ENCODE peak calls at places on chromosomes 5 and 9, in four cellular contexts. E, W, S and O are unnamed samples.
A peak's percentile ranks its signal among the peaks of the same experiment; 100 is the strongest.

GRCh38 chr9:93948456-93949072 is 6.6 kb downstream of the BARX1 start:
- DNase-seq in E (no peak), W (no peak), S (no peak), O (no peak)

GRCh38 chr9:85536514-85536913 is 205.2 kb downstream of the AGTPBP1 start:
- DNase-seq in E (no peak), W (no peak), S (no peak), O (no peak)

GRCh38 chr9:96448546-96449170 is 1.3 kb upstream of the HABP4 start:
- DNase-seq in E (no peak), W (no peak), S (no peak), O (no peak)

GRCh38 chr5:127492854-127493738 is 24.3 kb upstream of the PRRC1 start:
- DNase-seq in E (peak; percentile 6), W (peak; percentile 37), S (no peak), O (peak; percentile 26)

GRCh38 chr9:123622696-123623095 is 266.7 kb downstream of the CRB2 start:
- DNase-seq in E (no peak), W (no peak), S (no peak), O (no peak)

GRCh38 chr5:30343707-30344106 is 849.8 kb upstream of the CDH6 start:
- DNase-seq in E (no peak), W (no peak), S (no peak), O (no peak)

GRCh38 chr9:109331353-109331752 is 10.5 kb upstream of the EPB41L4B start:
- DNase-seq in E (no peak), W (peak; percentile 94), S (no peak), O (no peak)

GRCh38 chr5:132030610-132031009 is 19.2 kb upstream of the ACSL6 start:
- DNase-seq in E (no peak), W (no peak), S (no peak), O (no peak)

GRCh38 chr9:8888592-8888991 is 1089.0 kb upstream of the DMAC1 start:
- DNase-seq in E (no peak), W (no peak), S (no peak), O (no peak)

GRCh38 chr5:33807771-33808170 is 84.0 kb downstream of the ADAMTS12 start:
- DNase-seq in E (no peak), W (no peak), S (no peak), O (no peak)

GRCh38 chr5:132820162-132820754 is 7.2 kb downstream of the SOWAHA start:
- DNase-seq in E (peak; percentile 78), W (peak; percentile 72), S (peak; percentile 98), O (peak; percentile 53)

GRCh38 chr5:117680421-117680820 is 1105.8 kb upstream of the SEMA6A start:
- DNase-seq in E (no peak), W (no peak), S (no peak), O (no peak)

GRCh38 chr9:68500457-68501158 is 40.1 kb downstream of the TMEM252 start:
- DNase-seq in E (no peak), W (peak; percentile 48), S (no peak), O (peak; percentile 56)

GRCh38 chr5:149528661-149529060 is 22.6 kb downstream of the CSNK1A1 start:
- DNase-seq in E (no peak), W (no peak), S (no peak), O (no peak)

GRCh38 chr5:74543162-74543995 is 97.1 kb downstream of the ENC1 start:
- DNase-seq in E (peak; percentile 82), W (peak; percentile 97), S (no peak), O (peak; percentile 82)

GRCh38 chr5:143306040-143306439 is 97.4 kb downstream of the NR3C1 start:
- DNase-seq in E (no peak), W (no peak), S (no peak), O (no peak)

GRCh38 chr9:85182381-85182780 is 512.9 kb downstream of the NTRK2 start:
- DNase-seq in E (no peak), W (no peak), S (no peak), O (no peak)

GRCh38 chr9:134136117-134136996 is 475 bp downstream of the WDR5 start:
- DNase-seq in E (no peak), W (no peak), S (no peak), O (no peak)

GRCh38 chr5:36162810-36163486 is 11.0 kb downstream of the SKP2 start:
- DNase-seq in E (no peak), W (no peak), S (no peak), O (no peak)

GRCh38 chr5:65163698-65164097 is 318.0 kb downstream of the ADAMTS6 start:
- DNase-seq in E (peak; percentile 77), W (no peak), S (no peak), O (no peak)

GRCh38 chr9:123997665-123998277 is 13.8 kb upstream of the LHX2 start:
- DNase-seq in E (no peak), W (no peak), S (peak; percentile 16), O (no peak)

GRCh38 chr5:1913578-1913977 is 30.9 kb upstream of the IRX4 start:
- DNase-seq in E (no peak), W (no peak), S (no peak), O (no peak)

GRCh38 chr9:136760424-136760823 is 2.4 kb upstream of the LCN8 start:
- DNase-seq in E (no peak), W (no peak), S (no peak), O (no peak)

GRCh38 chr9:97046228-97046627 is 7.3 kb upstream of the CTSV start:
- DNase-seq in E (no peak), W (peak; percentile 99), S (no peak), O (peak; percentile 39)

GRCh38 chr9:123927625-123928308 is 2.2 kb downstream of the DENND1A start:
- DNase-seq in E (peak; percentile 37), W (peak; percentile 87), S (no peak), O (no peak)

GRCh38 chr5:4862500-4862899 is 277.6 kb upstream of the ADAMTS16 start:
- DNase-seq in E (peak; percentile 12), W (peak; percentile 57), S (no peak), O (no peak)

GRCh38 chr5:112636288-112636731 is 101.4 kb upstream of the APC start:
- DNase-seq in E (no peak), W (peak; percentile 67), S (no peak), O (peak; percentile 75)

GRCh38 chr5:65832603-65833228 is 93.7 kb upstream of the ERBIN start:
- DNase-seq in E (no peak), W (no peak), S (no peak), O (no peak)

GRCh38 chr9:124815601-124816000 is 37.7 kb upstream of the WDR38 start:
- DNase-seq in E (no peak), W (no peak), S (no peak), O (no peak)

GRCh38 chr5:11048760-11049159 is 287.7 kb upstream of the DAP start:
- DNase-seq in E (no peak), W (no peak), S (no peak), O (no peak)

GRCh38 chr9:92138157-92138959 is 23.1 kb upstream of the SPTLC1 start:
- DNase-seq in E (peak; percentile 35), W (no peak), S (peak; percentile 44), O (no peak)

GRCh38 chr9:92140074-92140753 is 25.0 kb upstream of the SPTLC1 start:
- DNase-seq in E (peak; percentile 56), W (peak; percentile 52), S (peak; percentile 80), O (no peak)

GRCh38 chr9:92141144-92142129 is 26.2 kb upstream of the SPTLC1 start:
- DNase-seq in E (peak; percentile 24), W (no peak), S (no peak), O (no peak)

GRCh38 chr9:92142329-92142728 is 27.1 kb upstream of the SPTLC1 start:
- DNase-seq in E (no peak), W (no peak), S (no peak), O (no peak)

DNA sequence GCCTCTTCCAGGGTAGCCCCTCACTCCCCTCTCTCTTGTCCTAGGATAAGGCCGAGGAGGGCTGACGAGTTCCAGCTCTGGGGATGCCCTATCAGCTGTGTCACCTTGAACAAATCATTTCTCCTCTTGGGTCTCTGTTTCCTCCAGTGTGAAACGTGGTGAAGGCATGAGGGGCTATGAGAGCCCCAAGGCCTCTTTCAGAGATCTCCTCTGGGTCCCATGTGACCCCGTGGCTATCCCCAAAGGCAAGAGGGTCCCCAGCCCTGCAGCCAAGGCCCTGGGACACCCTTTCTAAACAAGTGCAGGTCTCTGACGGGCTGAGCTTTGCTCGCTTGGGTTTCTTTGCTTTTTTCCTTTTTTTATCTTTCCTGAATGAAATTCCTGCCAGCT is 25.5 kb upstream of the SPTLC1 start:
- DNase-seq in E (no peak), W (no peak), S (no peak), O (no peak)
- H3K4me3 ChIP-seq in E (peak overlapping the region; percentile 54), W (peak overlapping the region; percentile 54), S (peak overlapping the region; percentile 38), O (peak overlapping the region; percentile 83)

GRCh38 chr9:83204047-83204446 is 141.1 kb upstream of the RASEF start:
- DNase-seq in E (no peak), W (no peak), S (no peak), O (no peak)
- TF ChIP-seq CTCF in E (no peak), W (peak; percentile 56), S (no peak), O (peak; percentile 60)

DNA sequence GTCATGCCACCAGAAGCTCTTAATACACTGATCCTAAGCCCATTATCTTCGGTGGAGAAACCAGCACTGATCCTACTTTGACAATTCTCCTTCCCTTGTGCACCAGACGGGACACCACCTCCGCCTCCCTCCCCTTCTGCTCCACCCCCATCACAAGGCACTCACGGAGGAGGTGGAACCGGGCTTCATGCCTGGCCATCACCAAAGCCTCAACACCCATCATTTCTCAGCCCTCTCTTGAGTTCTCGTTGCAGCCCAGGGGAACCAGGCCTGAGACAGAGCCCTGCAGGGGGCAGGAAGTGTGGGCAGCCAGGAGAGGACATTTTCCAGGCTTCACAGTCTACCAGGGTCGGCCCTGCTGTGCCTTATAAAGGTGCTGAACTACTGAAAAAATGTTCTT is 160.5 kb downstream of the GOLPH3 start:
- DNase-seq in E (no peak), W (no peak), S (no peak), O (no peak)
- H3K4me3 ChIP-seq in E (no peak overlapping the region), W (no peak overlapping the region), S (no peak overlapping the region), O (no peak overlapping the region)

GRCh38 chr9:4592886-4593285 is 69.2 kb upstream of the PLPP6 start:
- DNase-seq in E (peak; percentile 10), W (no peak), S (no peak), O (no peak)
- TF ChIP-seq CTCF in E (no peak), W (no peak), S (no peak), O (no peak)

DNA sequence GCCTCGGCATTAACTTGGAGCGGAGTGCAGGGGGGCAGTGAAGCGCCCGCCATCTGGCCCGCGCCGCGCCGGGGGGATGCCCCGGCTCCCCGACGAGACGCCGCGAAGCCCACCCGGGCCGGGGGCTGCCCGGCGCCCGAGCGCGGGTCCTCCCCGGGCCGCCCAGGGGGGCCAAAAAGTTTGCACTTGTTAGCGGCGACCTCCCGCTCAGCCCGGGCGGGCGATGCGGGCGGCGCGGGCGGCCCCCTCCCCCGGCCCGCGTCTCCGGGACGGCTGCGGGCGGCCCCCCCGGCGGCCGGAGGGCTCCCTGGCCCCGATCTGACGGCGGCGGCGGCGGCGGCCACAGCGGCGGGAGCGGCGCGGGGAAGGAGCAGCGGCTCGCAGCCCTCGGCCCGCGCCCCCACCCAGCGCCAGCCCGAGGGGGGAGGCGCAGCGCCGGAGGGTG is at the start of gene NTNG2:
- DNase-seq in E (no peak), W (no peak), S (no peak), O (no peak)
- H3K4me3 ChIP-seq in E (peak within 1 kb of the TSS; percentile 60), W (peak within 1 kb of the TSS; percentile 56), S (peak within 1 kb of the TSS; percentile 64), O (peak within 1 kb of the TSS; percentile 48)